ENCODE peak calls at places on chromosome 4, in seven cellular contexts. One of them, this sample, is unnamed.

GRCh38 chr4:78004270-78004669 is 52.9 kb upstream of the FRAS1 start:
- DNase-seq in K562: no peak
- DNase-seq in ascending aorta: no peak
- DNase-seq in spleen: no peak
- DNase-seq in fibroblast of the aortic adventitia: no peak
- DNase-seq in fibroblast of pulmonary artery: no peak
- DNase-seq in AG10803: no peak
- DNase-seq in this sample: peak

GRCh38 chr4:67885727-67886126 is 1.9 kb upstream of the TMPRSS11D start:
- DNase-seq in K562: no peak
- DNase-seq in ascending aorta: no peak
- DNase-seq in spleen: no peak
- DNase-seq in fibroblast of the aortic adventitia: peak
- DNase-seq in fibroblast of pulmonary artery: peak
- DNase-seq in AG10803: peak
- DNase-seq in this sample: peak

GRCh38 chr4:146132445-146132844 is 43.1 kb upstream of the LSM6 start:
- DNase-seq in K562: no peak
- DNase-seq in ascending aorta: no peak
- DNase-seq in spleen: no peak
- DNase-seq in fibroblast of the aortic adventitia: no peak
- DNase-seq in fibroblast of pulmonary artery: no peak
- DNase-seq in AG10803: no peak
- DNase-seq in this sample: peak

GRCh38 chr4:7197910-7198309 is 5.6 kb downstream of the SORCS2 start:
- DNase-seq in K562: no peak
- DNase-seq in ascending aorta: peak
- DNase-seq in spleen: no peak
- DNase-seq in fibroblast of the aortic adventitia: no peak
- DNase-seq in fibroblast of pulmonary artery: no peak
- DNase-seq in AG10803: no peak
- DNase-seq in this sample: no peak

GRCh38 chr4:156242390-156242789 is 288.7 kb upstream of the CTSO start:
- DNase-seq in K562: no peak
- DNase-seq in ascending aorta: no peak
- DNase-seq in spleen: no peak
- DNase-seq in fibroblast of the aortic adventitia: peak
- DNase-seq in fibroblast of pulmonary artery: peak
- DNase-seq in AG10803: no peak
- DNase-seq in this sample: no peak

GRCh38 chr4:40245794-40246546 is 49.1 kb downstream of the RHOH start:
- DNase-seq in K562: no peak
- DNase-seq in ascending aorta: no peak
- DNase-seq in spleen: no peak
- DNase-seq in fibroblast of the aortic adventitia: no peak
- DNase-seq in fibroblast of pulmonary artery: no peak
- DNase-seq in AG10803: no peak
- DNase-seq in this sample: no peak

GRCh38 chr4:7350396-7350795 is 84.3 kb downstream of the PSAPL1 start:
- DNase-seq in K562: no peak
- DNase-seq in ascending aorta: no peak
- DNase-seq in spleen: no peak
- DNase-seq in fibroblast of the aortic adventitia: no peak
- DNase-seq in fibroblast of pulmonary artery: no peak
- DNase-seq in AG10803: no peak
- DNase-seq in this sample: no peak

GRCh38 chr4:10007436-10007740 is 13.9 kb downstream of the SLC2A9 start:
- DNase-seq in K562: no peak
- DNase-seq in ascending aorta: no peak
- DNase-seq in spleen: no peak
- DNase-seq in fibroblast of the aortic adventitia: no peak
- DNase-seq in fibroblast of pulmonary artery: no peak
- DNase-seq in AG10803: no peak
- DNase-seq in this sample: no peak

GRCh38 chr4:98260047-98260578 is 1.1 kb upstream of the RAP1GDS1 start:
- DNase-seq in K562: no peak
- DNase-seq in ascending aorta: no peak
- DNase-seq in spleen: no peak
- DNase-seq in fibroblast of the aortic adventitia: no peak
- DNase-seq in fibroblast of pulmonary artery: no peak
- DNase-seq in AG10803: no peak
- DNase-seq in this sample: peak

GRCh38 chr4:76690091-76690905 is 207.6 kb downstream of the SOWAHB start:
- DNase-seq in K562: no peak
- DNase-seq in ascending aorta: no peak
- DNase-seq in spleen: no peak
- DNase-seq in fibroblast of the aortic adventitia: no peak
- DNase-seq in fibroblast of pulmonary artery: no peak
- DNase-seq in AG10803: peak
- DNase-seq in this sample: peak

GRCh38 chr4:170682511-170682910 is 592.8 kb upstream of the AADAT start:
- DNase-seq in K562: no peak
- DNase-seq in ascending aorta: no peak
- DNase-seq in spleen: no peak
- DNase-seq in fibroblast of the aortic adventitia: no peak
- DNase-seq in fibroblast of pulmonary artery: no peak
- DNase-seq in AG10803: no peak
- DNase-seq in this sample: no peak

GRCh38 chr4:158630893-158631292 is 40.8 kb downstream of the C4orf46 start:
- DNase-seq in K562: no peak
- DNase-seq in ascending aorta: no peak
- DNase-seq in spleen: no peak
- DNase-seq in fibroblast of the aortic adventitia: peak
- DNase-seq in fibroblast of pulmonary artery: peak
- DNase-seq in AG10803: no peak
- DNase-seq in this sample: peak

GRCh38 chr4:25095756-25096552 is 64.3 kb downstream of the SEPSECS start:
- DNase-seq in K562: no peak
- DNase-seq in ascending aorta: no peak
- DNase-seq in spleen: peak
- DNase-seq in fibroblast of the aortic adventitia: no peak
- DNase-seq in fibroblast of pulmonary artery: peak
- DNase-seq in AG10803: no peak
- DNase-seq in this sample: no peak

GRCh38 chr4:95087657-95088455 is 330.1 kb downstream of the BMPR1B start:
- DNase-seq in K562: no peak
- DNase-seq in ascending aorta: no peak
- DNase-seq in spleen: no peak
- DNase-seq in fibroblast of the aortic adventitia: peak
- DNase-seq in fibroblast of pulmonary artery: peak
- DNase-seq in AG10803: no peak
- DNase-seq in this sample: peak

GRCh38 chr4:139416073-139416673 is 37.7 kb upstream of the RAB33B start:
- DNase-seq in K562: peak
- DNase-seq in ascending aorta: no peak
- DNase-seq in spleen: no peak
- DNase-seq in fibroblast of the aortic adventitia: peak
- DNase-seq in fibroblast of pulmonary artery: peak
- DNase-seq in AG10803: peak
- DNase-seq in this sample: peak
- TF ChIP-seq CTCF in K562: peak
- TF ChIP-seq CTCF in ascending aorta: peak
- TF ChIP-seq CTCF in spleen: peak
- TF ChIP-seq CTCF in fibroblast of the aortic adventitia: peak
- TF ChIP-seq CTCF in fibroblast of pulmonary artery: peak
- TF ChIP-seq CTCF in AG10803: peak
- TF ChIP-seq CTCF in this sample: peak

DNA sequence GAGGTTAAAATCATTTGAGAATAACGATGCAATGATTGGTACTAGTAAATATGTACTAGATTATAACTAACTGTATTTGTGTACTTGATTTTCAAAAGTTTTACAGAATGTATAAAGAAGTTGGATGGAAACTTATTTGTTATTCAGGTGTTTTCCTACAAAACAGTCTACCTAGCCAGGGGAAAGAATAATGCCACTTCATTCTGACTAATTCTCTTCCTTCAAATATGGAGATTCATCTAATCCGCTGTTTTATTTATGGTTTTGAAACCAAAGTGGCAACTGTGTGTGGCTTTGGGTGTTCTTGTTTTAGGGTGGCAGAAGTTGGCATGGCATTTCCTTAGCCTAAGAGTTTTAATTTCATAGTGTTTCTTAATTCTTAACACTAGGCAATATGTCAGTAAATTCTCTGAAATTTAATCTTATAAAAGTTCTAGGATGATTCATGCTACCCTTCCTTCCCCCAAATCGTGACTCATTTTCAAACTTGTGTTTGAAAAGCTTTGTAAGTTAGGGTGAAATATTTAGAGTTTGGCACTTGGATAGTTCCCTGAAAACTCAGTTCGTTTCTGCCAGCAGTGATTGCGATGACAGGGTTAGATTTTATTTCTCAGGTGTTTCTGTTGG is 62.6 kb downstream of the DCLK2 start:
- DNase-seq in K562: no peak
- DNase-seq in ascending aorta: no peak
- DNase-seq in spleen: no peak
- DNase-seq in fibroblast of the aortic adventitia: peak
- DNase-seq in fibroblast of pulmonary artery: peak
- DNase-seq in AG10803: peak
- DNase-seq in this sample: peak
- H3K4me3 ChIP-seq in K562: no peak
- H3K4me3 ChIP-seq in ascending aorta: no peak
- H3K4me3 ChIP-seq in spleen: no peak
- H3K4me3 ChIP-seq in fibroblast of the aortic adventitia: no peak
- H3K4me3 ChIP-seq in fibroblast of pulmonary artery: no peak
- H3K4me3 ChIP-seq in AG10803: peak
- H3K4me3 ChIP-seq in this sample: no peak

DNA sequence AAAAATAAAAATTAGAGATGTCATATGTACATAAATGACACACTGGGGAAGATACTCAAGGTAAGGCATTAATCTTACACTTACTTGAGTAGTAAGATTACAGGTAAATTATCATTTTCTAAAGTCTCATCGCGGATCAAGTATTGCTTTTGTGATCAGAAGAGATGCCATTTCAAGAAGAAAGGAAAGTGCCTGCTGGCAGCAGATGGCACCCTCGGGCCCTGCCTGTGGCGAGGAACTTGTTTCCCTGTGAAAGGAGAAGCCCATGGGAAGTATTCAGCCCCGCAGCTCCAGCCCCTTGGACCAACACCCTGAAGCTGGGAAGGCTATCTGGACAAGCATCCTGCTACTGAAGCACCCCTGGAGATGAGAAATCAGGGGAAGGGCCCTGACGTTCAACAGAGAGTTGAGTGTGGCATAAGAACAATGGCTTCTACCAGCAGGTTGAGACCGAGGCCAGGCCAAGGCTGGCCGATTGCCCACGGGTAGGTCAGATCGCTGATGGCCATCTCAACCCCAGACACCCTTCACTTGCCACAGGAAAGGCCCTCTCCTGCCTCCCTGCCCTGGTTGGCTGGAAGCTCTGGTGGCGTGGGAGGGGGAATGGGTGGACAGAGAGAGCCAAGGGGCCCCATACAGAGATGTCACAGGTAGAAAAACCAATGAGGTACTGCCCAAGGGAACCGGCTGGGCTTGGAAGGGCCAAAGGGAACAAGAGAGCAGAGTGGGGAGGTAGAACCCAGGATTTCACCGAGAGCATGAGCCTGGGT is 18.8 kb upstream of the MXD4 start:
- DNase-seq in K562: no peak
- DNase-seq in ascending aorta: no peak
- DNase-seq in spleen: peak
- DNase-seq in fibroblast of the aortic adventitia: no peak
- DNase-seq in fibroblast of pulmonary artery: no peak
- DNase-seq in AG10803: no peak
- DNase-seq in this sample: no peak
- TF ChIP-seq CTCF in K562: no peak
- TF ChIP-seq CTCF in ascending aorta: no peak
- TF ChIP-seq CTCF in spleen: no peak
- TF ChIP-seq CTCF in fibroblast of the aortic adventitia: no peak
- TF ChIP-seq CTCF in fibroblast of pulmonary artery: no peak
- TF ChIP-seq CTCF in AG10803: no peak
- TF ChIP-seq CTCF in this sample: no peak

GRCh38 chr4:80492761-80493160 is 157.2 kb downstream of the CFAP299 start:
- DNase-seq in K562: no peak
- DNase-seq in ascending aorta: no peak
- DNase-seq in spleen: no peak
- DNase-seq in fibroblast of the aortic adventitia: no peak
- DNase-seq in fibroblast of pulmonary artery: no peak
- DNase-seq in AG10803: no peak
- DNase-seq in this sample: peak
- H3K4me3 ChIP-seq in K562: no peak
- H3K4me3 ChIP-seq in ascending aorta: no peak
- H3K4me3 ChIP-seq in spleen: no peak
- H3K4me3 ChIP-seq in fibroblast of the aortic adventitia: no peak
- H3K4me3 ChIP-seq in fibroblast of pulmonary artery: no peak
- H3K4me3 ChIP-seq in AG10803: no peak
- H3K4me3 ChIP-seq in this sample: no peak

DNA sequence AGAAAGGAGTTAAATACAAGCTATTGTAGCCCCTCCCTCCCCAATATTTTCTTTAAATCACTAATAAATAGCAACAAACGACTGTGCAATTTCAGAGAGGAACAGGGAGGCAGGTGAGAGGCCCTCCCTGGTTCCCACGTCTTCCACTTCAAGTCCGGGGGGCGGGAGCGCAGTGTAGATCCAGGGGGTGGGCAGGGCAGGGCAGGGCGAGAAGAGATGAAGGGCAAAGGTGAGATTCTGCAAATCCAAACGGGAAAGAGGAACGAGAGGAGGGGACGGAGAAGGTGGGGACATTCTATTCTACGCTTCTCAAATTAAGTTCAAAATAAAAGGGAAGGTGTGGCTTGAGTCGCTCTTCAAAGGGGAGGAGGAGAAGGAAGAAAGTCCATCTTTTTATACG is 6.8 kb downstream of the NKX6-1 start:
- DNase-seq in K562: no peak
- DNase-seq in ascending aorta: no peak
- DNase-seq in spleen: no peak
- DNase-seq in fibroblast of the aortic adventitia: no peak
- DNase-seq in fibroblast of pulmonary artery: no peak
- DNase-seq in AG10803: no peak
- DNase-seq in this sample: no peak
- TF ChIP-seq CTCF in K562: no peak
- TF ChIP-seq CTCF in ascending aorta: no peak
- TF ChIP-seq CTCF in spleen: no peak
- TF ChIP-seq CTCF in fibroblast of the aortic adventitia: no peak
- TF ChIP-seq CTCF in fibroblast of pulmonary artery: no peak
- TF ChIP-seq CTCF in AG10803: no peak
- TF ChIP-seq CTCF in this sample: no peak

This sample was measured in epithelial cell of esophagus.